ENCODE peak calls at places on chromosomes 11 and 22, in seven cellular contexts. R is activated CD8-positive, alpha-beta memory T cell treated with anti-CD3 and anti-CD28 coated beads for 4 hours; D is HEK293T; W is adipocyte; K is IMR-90; L is NCI-H524; Z is T-helper 2 cell. E is an unnamed sample.

GRCh38 chr22:27581688-27582087 is 219.9 kb downstream of the MN1 start:
- DNase-seq in R (no peak), D (no peak), W (peak; percentile 66), K (peak; percentile 17), L (no peak), Z (no peak), E (no peak)

GRCh38 chr11:70381872-70382842 is 16.2 kb upstream of the CTTN start:
- DNase-seq in R (no peak), D (no peak), W (peak; percentile 66), K (peak; percentile 95), L (no peak), Z (no peak), E (no peak)

GRCh38 chr22:41976070-41976901 is 7.0 kb downstream of the SEPTIN3 start:
- DNase-seq in R (no peak), D (peak; percentile 71), W (peak; percentile 67), K (no peak), L (no peak), Z (peak; percentile 72), E (peak; percentile 26)

GRCh38 chr11:130404727-130405126 is 23.7 kb downstream of the ADAMTS8 start:
- DNase-seq in R (no peak), D (no peak), W (no peak), K (no peak), L (no peak), Z (no peak), E (no peak)

GRCh38 chr22:48086246-48086645 is 1323.8 kb downstream of the TBC1D22A start:
- DNase-seq in R (no peak), D (no peak), W (no peak), K (no peak), L (no peak), Z (no peak), E (no peak)

GRCh38 chr22:40178417-40179409 is 988 bp downstream of the TNRC6B start:
- DNase-seq in R (no peak), D (no peak), W (peak; percentile 71), K (peak; percentile 57), L (peak; percentile 50), Z (peak; percentile 75), E (peak; percentile 23)

GRCh38 chr11:17985517-17985916 is 27.3 kb downstream of the SERGEF start:
- DNase-seq in R (no peak), D (no peak), W (peak; percentile 40), K (peak; percentile 51), L (no peak), Z (no peak), E (no peak)

GRCh38 chr11:119671561-119672015 is 57.4 kb downstream of the NECTIN1 start:
- DNase-seq in R (no peak), D (no peak), W (no peak), K (peak; percentile 55), L (no peak), Z (no peak), E (no peak)

GRCh38 chr11:109729761-109730160 is 307.8 kb downstream of the C11orf87 start:
- DNase-seq in R (no peak), D (no peak), W (no peak), K (no peak), L (peak; percentile 48), Z (no peak), E (no peak)

GRCh38 chr11:65968600-65969482 is 7.3 kb downstream of the SART1 start:
- DNase-seq in R (no peak), D (no peak), W (no peak), K (no peak), L (no peak), Z (no peak), E (no peak)

GRCh38 chr11:71207996-71208774 is 44.2 kb downstream of the SHANK2 start:
- DNase-seq in R (no peak), D (no peak), W (no peak), K (no peak), L (no peak), Z (no peak), E (no peak)

GRCh38 chr22:45878051-45878764 is 98.8 kb downstream of the WNT7B start:
- DNase-seq in R (no peak), D (no peak), W (no peak), K (no peak), L (peak; percentile 92), Z (no peak), E (no peak)

GRCh38 chr11:121614661-121615240 is 162.0 kb upstream of the SORL1-AS1 start:
- DNase-seq in R (no peak), D (no peak), W (no peak), K (no peak), L (no peak), Z (no peak), E (no peak)

GRCh38 chr11:84720706-84721402 is 906.3 kb downstream of the DLG2 start:
- DNase-seq in R (no peak), D (no peak), W (peak; percentile 33), K (no peak), L (peak; percentile 27), Z (no peak), E (no peak)

GRCh38 chr11:104254347-104254746 is 90.4 kb upstream of the PDGFD start:
- DNase-seq in R (no peak), D (peak; percentile 38), W (peak; percentile 45), K (no peak), L (peak; percentile 44), Z (peak; percentile 33), E (no peak)

GRCh38 chr11:87445002-87445401 is 407.3 kb downstream of the TMEM135 start:
- DNase-seq in R (no peak), D (no peak), W (peak; percentile 66), K (peak; percentile 67), L (no peak), Z (no peak), E (no peak)

GRCh38 chr11:88398372-88399140 is 61.0 kb upstream of the CTSC start:
- DNase-seq in R (no peak), D (no peak), W (peak; percentile 61), K (peak; percentile 69), L (no peak), Z (no peak), E (no peak)

GRCh38 chr22:21823740-21824438 is 43.6 kb downstream of the MAPK1 start:
- DNase-seq in R (no peak), D (no peak), W (peak; percentile 45), K (peak; percentile 63), L (no peak), Z (no peak), E (no peak)

GRCh38 chr11:73950869-73951710 is at the start of gene DNAJB13:
- DNase-seq in R (no peak), D (peak; percentile 78), W (peak; percentile 18), K (peak; percentile 60), L (no peak), Z (no peak), E (no peak)

GRCh38 chr22:30224161-30224857 is 22.2 kb downstream of the LIF start:
- DNase-seq in R (no peak), D (no peak), W (peak; percentile 74), K (no peak), L (no peak), Z (no peak), E (no peak)

GRCh38 chr11:100574894-100575769 is 112.0 kb upstream of the ARHGAP42 start:
- DNase-seq in R (no peak), D (no peak), W (peak; percentile 39), K (peak; percentile 59), L (peak; percentile 24), Z (no peak), E (no peak)

GRCh38 chr11:8934735-8935478 is 2.2 kb upstream of the C11orf16 start:
- DNase-seq in R (no peak), D (no peak), W (peak; percentile 70), K (peak; percentile 90), L (no peak), Z (no peak), E (no peak)

GRCh38 chr11:128852327-128853023 is 14.6 kb downstream of the KCNJ1 start:
- DNase-seq in R (no peak), D (no peak), W (no peak), K (no peak), L (no peak), Z (no peak), E (no peak)

GRCh38 chr22:29478326-29479276 is 1.4 kb upstream of the NEFH start:
- DNase-seq in R (no peak), D (peak; percentile 59), W (peak; percentile 50), K (no peak), L (no peak), Z (peak; percentile 16), E (no peak)

GRCh38 chr11:129639300-129639699 is 176.3 kb upstream of the TMEM45B start:
- DNase-seq in R (no peak), D (no peak), W (peak; percentile 53), K (peak; percentile 99), L (no peak), Z (peak; percentile 46), E (no peak)

GRCh38 chr11:62489204-62489603 is 57.4 kb downstream of the AHNAK start:
- DNase-seq in R (no peak), D (no peak), W (peak; percentile 42), K (peak; percentile 52), L (no peak), Z (no peak), E (no peak)

GRCh38 chr11:706957-707816 is 1.2 kb downstream of the EPS8L2 start:
- DNase-seq in R (no peak), D (no peak), W (peak; percentile 36), K (no peak), L (no peak), Z (no peak), E (no peak)

GRCh38 chr11:62566247-62566646 is 7.4 kb downstream of the EEF1G start:
- DNase-seq in R (no peak), D (no peak), W (no peak), K (no peak), L (no peak), Z (no peak), E (no peak)

GRCh38 chr11:102981324-102981910 is 25.9 kb upstream of the MMP13 start:
- DNase-seq in R (no peak), D (no peak), W (no peak), K (peak; percentile 65), L (no peak), Z (peak; percentile 16), E (no peak)

GRCh38 chr11:110196241-110196754 is 100.1 kb downstream of the RDX start:
- DNase-seq in R (no peak), D (no peak), W (peak; percentile 87), K (peak; percentile 87), L (no peak), Z (no peak), E (no peak)

GRCh38 chr11:204587-205109 is 2.6 kb downstream of the BET1L start:
- DNase-seq in R (no peak), D (no peak), W (no peak), K (no peak), L (no peak), Z (no peak), E (no peak)

GRCh38 chr11:19938051-19938856 is 222.0 kb downstream of the DBX1 start:
- DNase-seq in R (no peak), D (peak; percentile 76), W (peak; percentile 80), K (peak; percentile 54), L (peak; percentile 23), Z (peak; percentile 27), E (no peak)

GRCh38 chr22:48478124-48478523 is 1349.5 kb downstream of the BRD1 start:
- DNase-seq in R (no peak), D (no peak), W (no peak), K (no peak), L (no peak), Z (no peak), E (no peak)

GRCh38 chr22:22579869-22580604 is 21.0 kb upstream of the PRAME start:
- DNase-seq in R (no peak), D (no peak), W (no peak), K (no peak), L (no peak), Z (no peak), E (no peak)

GRCh38 chr11:112511271-112511670 is 250.6 kb upstream of the PLET1 start:
- DNase-seq in R (no peak), D (no peak), W (no peak), K (no peak), L (no peak), Z (no peak), E (no peak)

GRCh38 chr22:40426671-40427070 is 56.3 kb downstream of the SGSM3 start:
- DNase-seq in R (no peak), D (no peak), W (no peak), K (peak; percentile 88), L (no peak), Z (no peak), E (no peak)

GRCh38 chr22:44413211-44413610 is 84.8 kb downstream of the RTL6 start:
- DNase-seq in R (no peak), D (no peak), W (no peak), K (no peak), L (no peak), Z (no peak), E (no peak)

GRCh38 chr22:37999640-38000272 is 15.4 kb upstream of the SOX10 start:
- DNase-seq in R (no peak), D (peak; percentile 57), W (peak; percentile 11), K (peak; percentile 61), L (peak; percentile 20), Z (no peak), E (no peak)